ENCODE peak calls at places on chromosome 4, in four cellular contexts. K is psoas muscle, J is aorta, O is suprapubic skin. L is an unnamed sample.

GRCh38 chr4:172953896-172954568 is 214.6 kb upstream of the GALNT7 start:
- DNase-seq in K (no peak), J (no peak), O (no peak), L (no peak)

GRCh38 chr4:105990933-105991332 is 95.7 kb downstream of the NPNT start:
- DNase-seq in K (peak), J (peak), O (no peak), L (no peak)

GRCh38 chr4:87697945-87698344 is 47.9 kb downstream of the DMP1 start:
- DNase-seq in K (no peak), J (no peak), O (no peak), L (no peak)

GRCh38 chr4:110091426-110091825 is 107.0 kb downstream of the ELOVL6 start:
- DNase-seq in K (no peak), J (no peak), O (no peak), L (no peak)

GRCh38 chr4:40629401-40630334 is at the start of gene RBM47:
- DNase-seq in K (peak), J (peak), O (peak), L (no peak)

GRCh38 chr4:85776579-85776978 is 301.6 kb downstream of the ARHGAP24 start:
- DNase-seq in K (no peak), J (no peak), O (no peak), L (no peak)

GRCh38 chr4:3331511-3332394 is 38.9 kb downstream of the RGS12 start:
- DNase-seq in K (no peak), J (peak), O (no peak), L (no peak)

GRCh38 chr4:8915201-8916200 is 43.9 kb upstream of the HMX1 start:
- DNase-seq in K (no peak), J (peak), O (peak), L (no peak)

GRCh38 chr4:26281876-26282275 is 38.9 kb upstream of the RBPJ start:
- DNase-seq in K (no peak), J (no peak), O (no peak), L (no peak)

GRCh38 chr4:87632469-87632868 is 17.6 kb upstream of the DMP1 start:
- DNase-seq in K (no peak), J (no peak), O (no peak), L (no peak)

GRCh38 chr4:33715996-33716395 is 2528.3 kb downstream of the ARAP2 start:
- DNase-seq in K (no peak), J (no peak), O (no peak), L (no peak)

GRCh38 chr4:137393043-137393442 is 139.3 kb downstream of the PCDH18 start:
- DNase-seq in K (no peak), J (peak), O (no peak), L (no peak)

GRCh38 chr4:39046243-39046642 is 14.0 kb upstream of the TMEM156 start:
- DNase-seq in K (no peak), J (peak), O (no peak), L (no peak)

GRCh38 chr4:69070590-69070989 is 25.7 kb upstream of the UGT2B7 start:
- DNase-seq in K (no peak), J (no peak), O (no peak), L (no peak)

GRCh38 chr4:61753739-61754138 is 553.6 kb downstream of the ADGRL3 start:
- DNase-seq in K (no peak), J (no peak), O (no peak), L (no peak)

GRCh38 chr4:2265113-2266110 is 3.5 kb upstream of the MXD4 start:
- DNase-seq in K (peak), J (peak), O (no peak), L (no peak)

GRCh38 chr4:37666625-37667071 is 19.5 kb downstream of the RELL1 start:
- DNase-seq in K (peak), J (peak), O (no peak), L (peak)

GRCh38 chr4:165393704-165394103 is 14.9 kb downstream of the CPE start:
- DNase-seq in K (no peak), J (no peak), O (no peak), L (no peak)

GRCh38 chr4:163540977-163541376 is 46.5 kb downstream of the TMA16 start:
- DNase-seq in K (no peak), J (peak), O (no peak), L (no peak)

GRCh38 chr4:79042079-79042674 is 102.9 kb upstream of the PAQR3 start:
- DNase-seq in K (no peak), J (no peak), O (no peak), L (no peak)

GRCh38 chr4:47551682-47552081 is 66.6 kb downstream of the ATP10D start:
- DNase-seq in K (no peak), J (no peak), O (no peak), L (no peak)

GRCh38 chr4:184064877-184065276 is 152.8 kb downstream of the ENPP6 start:
- DNase-seq in K (no peak), J (no peak), O (no peak), L (no peak)

GRCh38 chr4:156660470-156660869 is 311.1 kb downstream of the PDGFC start:
- DNase-seq in K (no peak), J (no peak), O (no peak), L (no peak)

DNA sequence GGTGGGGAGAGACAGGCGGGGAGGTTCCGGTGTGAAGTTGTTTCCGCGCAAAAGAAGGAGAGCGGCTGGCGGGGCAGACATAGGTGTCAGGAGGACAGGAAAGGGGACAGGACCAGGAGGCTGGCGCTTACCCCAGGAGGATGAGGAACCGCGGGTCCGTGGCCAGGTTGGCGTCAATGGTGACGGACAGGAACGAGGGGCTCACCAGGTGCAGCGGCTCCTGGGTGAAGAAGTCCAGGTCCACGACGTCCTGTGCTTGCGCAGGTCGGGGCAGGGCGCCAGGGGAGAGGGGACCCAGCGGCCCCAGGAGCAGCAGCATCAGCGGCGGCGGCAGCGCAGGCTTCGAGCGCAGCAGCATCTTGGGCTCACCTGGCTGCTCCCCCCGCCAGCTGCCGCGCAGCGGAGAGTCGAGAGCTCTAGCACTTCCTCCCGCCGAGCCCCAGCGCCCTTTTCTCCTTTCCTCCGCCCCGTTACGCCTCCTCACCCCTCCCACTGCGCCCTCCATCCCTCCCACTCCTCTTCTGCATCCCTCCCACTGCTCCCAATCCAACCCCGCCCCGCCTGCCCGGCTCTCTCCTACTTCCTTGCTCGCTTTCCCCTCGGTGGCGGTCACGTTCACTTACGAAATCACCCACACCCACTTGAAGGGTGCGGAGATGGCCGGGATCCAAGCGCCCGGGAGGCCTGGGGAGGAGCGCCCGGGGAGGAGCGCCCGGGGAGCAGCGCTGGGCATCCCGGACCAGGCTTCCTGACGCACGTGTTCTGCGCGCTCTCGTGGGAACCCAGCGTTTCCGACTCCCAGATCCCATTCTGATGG is at the start of gene HPSE:
- DNase-seq in K (peak), J (peak), O (peak), L (peak)
- H3K27ac ChIP-seq in K (no peak), J (no peak), O (no peak), L (peak)

DNA sequence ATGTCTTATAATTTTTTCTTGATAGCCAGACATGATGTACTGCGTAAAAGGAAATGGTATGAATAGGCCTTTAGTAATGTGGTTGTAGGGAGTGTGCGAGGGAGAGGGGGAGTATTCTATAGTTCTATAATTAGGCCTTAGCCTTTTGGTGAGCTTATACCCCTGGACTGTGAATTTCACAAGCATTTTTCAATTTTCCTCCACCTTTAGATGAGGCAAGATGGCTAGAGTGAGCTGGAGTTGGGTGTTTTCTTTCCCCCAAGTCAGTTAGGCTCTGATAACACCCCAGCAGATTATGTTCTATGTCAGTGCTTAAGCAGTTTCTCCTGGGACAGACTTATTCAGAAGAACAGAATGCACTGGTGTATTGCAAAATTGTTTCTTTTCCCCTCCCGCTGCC is 210.2 kb upstream of the NPY2R start:
- DNase-seq in K (no peak), J (no peak), O (no peak), L (no peak)
- H3K4me3 ChIP-seq in K (no peak), J (no peak), O (no peak), L (no peak)

GRCh38 chr4:706834-707598 is 1.4 kb downstream of the PCGF3 start:
- DNase-seq in K (no peak), J (no peak), O (no peak), L (no peak)
- H3K27ac ChIP-seq in K (no peak), J (no peak), O (peak), L (no peak)

GRCh38 chr4:90476586-90476985 is 349.4 kb downstream of the CCSER1 start:
- DNase-seq in K (no peak), J (no peak), O (no peak), L (no peak)
- H3K4me3 ChIP-seq in K (no peak), J (no peak), O (no peak), L (no peak)

GRCh38 chr4:768076-768475 is 57.9 kb downstream of the CPLX1 start:
- DNase-seq in K (no peak), J (no peak), O (no peak), L (no peak)

GRCh38 chr4:764405-765169 is 59.0 kb downstream of the PCGF3 start:
- DNase-seq in K (peak), J (no peak), O (no peak), L (no peak)

GRCh38 chr4:768995-769394 is 56.9 kb downstream of the CPLX1 start:
- DNase-seq in K (peak), J (no peak), O (no peak), L (no peak)

GRCh38 chr4:766152-766515 is 59.8 kb downstream of the CPLX1 start:
- DNase-seq in K (peak), J (no peak), O (no peak), L (no peak)

DNA sequence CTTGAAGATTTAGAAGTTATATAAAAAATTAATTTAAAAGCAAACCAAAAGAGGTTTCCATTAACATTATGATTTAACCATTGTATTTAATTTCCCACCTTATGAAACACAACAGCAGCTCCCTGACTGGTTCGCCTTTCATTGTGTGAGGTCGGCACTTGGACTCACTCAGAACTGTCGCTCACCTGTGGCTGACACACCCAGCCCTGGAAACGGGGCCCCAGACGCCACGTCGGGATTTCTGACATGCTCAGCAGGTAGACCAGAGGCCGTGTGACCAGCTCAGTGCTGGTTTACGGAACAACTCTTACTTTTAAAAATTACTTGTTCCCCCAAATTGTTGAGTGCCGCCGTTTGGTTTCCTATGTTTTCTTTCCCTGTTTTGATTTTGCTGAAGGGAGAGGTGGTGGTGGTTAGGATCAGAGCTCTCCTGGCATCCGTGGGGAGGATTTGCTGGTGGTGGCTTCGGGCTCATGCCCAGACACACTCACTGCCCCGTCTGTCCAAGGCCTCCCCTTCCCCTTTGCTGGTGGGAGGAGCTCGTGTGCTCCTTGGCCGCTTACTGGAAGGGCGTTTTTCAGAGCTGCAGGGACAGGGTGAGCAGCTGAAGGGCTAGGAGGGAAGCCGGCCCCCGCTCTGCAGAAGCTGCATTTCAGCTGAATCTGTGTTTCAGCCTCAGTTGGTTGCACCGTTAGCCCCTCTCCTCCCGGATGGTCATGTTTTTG is 59.2 kb downstream of the CPLX1 start:
- DNase-seq in K (no peak), J (no peak), O (no peak), L (no peak)
- H3K27ac ChIP-seq in K (no peak), J (no peak), O (no peak), L (no peak)

L was measured in CD4-positive, CD25-positive, alpha-beta regulatory T cell.